ENCODE peak calls at places on chromosome 15, in five cellular contexts. G is CD8-positive, alpha-beta T cell; W is activated effector memory CD4-positive, alpha-beta T cell treated with anti-CD3 and anti-CD28 coated beads, Interleukin-2, amount 50 U/mL, for 16 hours; A is neural progenitor cell; N is stimulated activated CD4-positive, alpha-beta T cell treated with anti-CD3 and anti-CD28 coated beads, Interleukin-2, amount 100 ng/mL, for 4 hours. I is an unnamed sample.

GRCh38 chr15:91948001-91948608 is 94.6 kb downstream of the SLCO3A1 start:
- DNase-seq in G (no peak), W (no peak), A (peak), N (no peak), I (peak)

GRCh38 chr15:29849218-29849617 is 26.9 kb upstream of the TJP1 start:
- DNase-seq in G (no peak), W (no peak), A (no peak), N (no peak), I (no peak)

GRCh38 chr15:60831540-60831939 is 352.6 kb upstream of the ICE2 start:
- DNase-seq in G (no peak), W (no peak), A (no peak), N (no peak), I (no peak)

GRCh38 chr15:21261396-21261964 is 178.8 kb downstream of the POTEB3 start:
- DNase-seq in G (no peak), W (peak), A (no peak), N (no peak), I (peak)

GRCh38 chr15:96142498-96142897 is 188.0 kb upstream of the NR2F2 start:
- DNase-seq in G (no peak), W (no peak), A (no peak), N (no peak), I (no peak)

GRCh38 chr15:48145923-48146322 is 25.1 kb downstream of the SLC24A5 start:
- DNase-seq in G (no peak), W (no peak), A (no peak), N (no peak), I (peak)

GRCh38 chr15:100100926-100101325 is 240.8 kb downstream of the ADAMTS17 start:
- DNase-seq in G (no peak), W (peak), A (no peak), N (no peak), I (no peak)

GRCh38 chr15:57440799-57441198 is 64.5 kb downstream of the CGNL1 start:
- DNase-seq in G (no peak), W (no peak), A (no peak), N (no peak), I (no peak)

GRCh38 chr15:99032935-99033334 is 25.3 kb upstream of the PGPEP1L start:
- DNase-seq in G (no peak), W (no peak), A (no peak), N (no peak), I (no peak)

GRCh38 chr15:38899300-38899699 is 334.7 kb upstream of the RASGRP1 start:
- DNase-seq in G (no peak), W (no peak), A (no peak), N (no peak), I (peak)